ENCODE peak calls at places on chromosome 9, in eight cellular contexts. S, G, C, O, M, Z, W and Y are unnamed samples.
A peak's percentile ranks its signal among the peaks of the same experiment; 100 is the strongest.

GRCh38 chr9:85536076-85536475 is 205.7 kb downstream of the AGTPBP1 start:
- DNase-seq in G (no peak), O (no peak), S (no peak), C (peak; percentile 13), W (peak; percentile 87), M (no peak), Z (no peak), Y (peak; percentile 85)

GRCh38 chr9:128355451-128355850 is 15.1 kb downstream of the SLC27A4 start:
- DNase-seq in M (no peak), Z (no peak), W (no peak), C (no peak), G (no peak), O (no peak), S (no peak), Y (no peak)

GRCh38 chr9:92669527-92669889 is 423 bp downstream of the IPPK start:
- DNase-seq in G (peak; percentile 50), M (peak; percentile 88), S (no peak), O (no peak), W (no peak), Z (no peak), C (no peak), Y (peak; percentile 5)

GRCh38 chr9:136173648-136174290 is 31.2 kb downstream of the LHX3 start:
- DNase-seq in M (no peak), C (no peak), Z (no peak), O (no peak), G (no peak), W (no peak), S (no peak), Y (no peak)

GRCh38 chr9:22240619-22241018 is 206.0 kb upstream of the DMRTA1 start:
- DNase-seq in C (peak; percentile 11), S (no peak), Z (no peak), O (no peak), W (peak; percentile 80), G (no peak), M (no peak), Y (peak; percentile 78)

GRCh38 chr9:2260401-2261306 is 245.5 kb downstream of the SMARCA2 start:
- DNase-seq in O (no peak), Z (no peak), M (no peak), S (no peak), C (peak; percentile 15), G (no peak), W (peak; percentile 67), Y (peak; percentile 57)

GRCh38 chr9:385818-386398 is 171.2 kb downstream of the DOCK8 start:
- DNase-seq in O (peak; percentile 12), C (peak; percentile 39), M (no peak), S (no peak), G (peak; percentile 64), Z (peak; percentile 14), W (peak; percentile 63), Y (peak; percentile 58)

GRCh38 chr9:26856413-26857032 is 36.1 kb downstream of the CAAP1 start:
- DNase-seq in O (no peak), M (no peak), S (peak; percentile 20), G (peak; percentile 50), W (peak; percentile 84), C (peak; percentile 43), Z (no peak), Y (peak; percentile 65)

GRCh38 chr9:137030528-137030927 is 1.4 kb downstream of the FUT7 start:
- DNase-seq in O (no peak), G (no peak), C (no peak), S (no peak), Z (peak; percentile 58), M (no peak), W (no peak), Y (no peak)

GRCh38 chr9:34553511-34554021 is 30.8 kb upstream of the ENHO start:
- DNase-seq in M (no peak), S (no peak), O (no peak), C (no peak), Z (no peak), G (no peak), W (no peak), Y (no peak)

GRCh38 chr9:129852575-129852974 is 17.3 kb downstream of the USP20 start:
- DNase-seq in S (no peak), O (no peak), Z (no peak), W (no peak), G (no peak), C (no peak), M (no peak), Y (no peak)

GRCh38 chr9:21549251-21549765 is 67.2 kb upstream of the IFNE start:
- DNase-seq in Z (no peak), G (no peak), W (peak; percentile 99), C (peak; percentile 90), O (no peak), S (no peak), M (no peak), Y (peak; percentile 89)

GRCh38 chr9:21770877-21771560 is 31.4 kb upstream of the MTAP start:
- DNase-seq in M (no peak), S (no peak), W (peak; percentile 90), C (peak; percentile 81), Z (no peak), G (no peak), O (no peak), Y (peak; percentile 76)

GRCh38 chr9:130642926-130643325 is 21.5 kb upstream of the PRDM12 start:
- DNase-seq in O (no peak), W (no peak), S (no peak), G (no peak), M (no peak), C (no peak), Z (no peak), Y (no peak)

GRCh38 chr9:13942695-13943094 is 371.2 kb downstream of the NFIB start:
- DNase-seq in M (no peak), O (no peak), G (no peak), W (peak; percentile 98), Z (no peak), S (peak; percentile 35), C (peak; percentile 94), Y (peak; percentile 99)

GRCh38 chr9:127589955-127590370 is 22.1 kb upstream of the STXBP1 start:
- DNase-seq in M (peak; percentile 92), S (peak; percentile 78), O (peak; percentile 53), Z (peak; percentile 34), G (peak; percentile 66), W (peak; percentile 79), C (peak; percentile 66), Y (peak; percentile 73)

GRCh38 chr9:77712533-77713130 is 64.5 kb upstream of the GNA14 start:
- DNase-seq in W (peak; percentile 77), C (peak; percentile 85), Z (no peak), S (peak; percentile 89), G (no peak), O (no peak), M (no peak), Y (peak; percentile 75)

GRCh38 chr9:91334053-91334452 is 27.7 kb downstream of the AUH start:
- DNase-seq in W (peak; percentile 32), G (no peak), M (no peak), S (no peak), O (no peak), Z (no peak), C (peak; percentile 55), Y (peak; percentile 4)

GRCh38 chr9:13278368-13279246 is 885 bp downstream of the MPDZ start:
- DNase-seq in W (peak; percentile 72), Z (no peak), O (peak; percentile 62), S (peak; percentile 4), C (peak; percentile 57), G (peak; percentile 61), M (peak; percentile 89), Y (peak; percentile 55)

GRCh38 chr9:136560586-136560985 is 14.7 kb upstream of the NOTCH1 start:
- DNase-seq in S (no peak), O (no peak), W (no peak), G (no peak), C (no peak), Z (no peak), M (no peak), Y (no peak)

GRCh38 chr9:126287467-126287866 is 39.2 kb upstream of the MVB12B start:
- DNase-seq in M (peak; percentile 54), O (no peak), Z (no peak), C (no peak), S (no peak), G (no peak), W (no peak), Y (no peak)

GRCh38 chr9:125989090-125989501 is 241.9 kb downstream of the PBX3 start:
- DNase-seq in M (peak; percentile 79), Z (no peak), O (no peak), G (no peak), C (no peak), S (no peak), W (no peak), Y (no peak)

GRCh38 chr9:135908334-135909204 is 1.2 kb upstream of the CAMSAP1 start:
- DNase-seq in S (no peak), W (peak; percentile 28), G (no peak), M (peak; percentile 79), Z (no peak), O (no peak), C (no peak), Y (no peak)

GRCh38 chr9:110340306-110340705 is 2.6 kb upstream of the TXNDC8 start:
- DNase-seq in S (no peak), W (peak; percentile 39), G (peak; percentile 4), Z (no peak), O (no peak), M (no peak), C (peak; percentile 9), Y (peak; percentile 29)

GRCh38 chr9:126301985-126302603 is 24.5 kb upstream of the MVB12B start:
- DNase-seq in O (peak; percentile 45), M (peak; percentile 91), W (peak; percentile 58), S (peak; percentile 67), Z (peak; percentile 36), G (peak; percentile 75), C (peak; percentile 55), Y (peak; percentile 52)

GRCh38 chr9:75599249-75599648 is 291.2 kb upstream of the PCSK5 start:
- DNase-seq in M (no peak), Z (no peak), G (no peak), C (no peak), S (no peak), W (no peak), O (no peak), Y (no peak)

GRCh38 chr9:83066771-83067170 is 3.8 kb upstream of the RASEF start:
- DNase-seq in S (no peak), M (no peak), C (peak; percentile 82), Z (no peak), G (no peak), O (no peak), W (peak; percentile 95), Y (peak; percentile 49)

GRCh38 chr9:124268248-124268647 is 10.5 kb downstream of the NEK6 start:
- DNase-seq in Z (no peak), S (no peak), G (no peak), W (no peak), C (no peak), O (no peak), M (no peak), Y (no peak)

GRCh38 chr9:81680506-81680905 is 8.8 kb downstream of the TLE1 start:
- DNase-seq in S (no peak), C (no peak), Z (no peak), G (no peak), O (no peak), M (no peak), W (no peak), Y (no peak)

GRCh38 chr9:84277646-84278045 is 62.9 kb downstream of the SLC28A3 start:
- DNase-seq in Z (no peak), W (peak; percentile 28), C (no peak), S (no peak), G (no peak), M (no peak), O (no peak), Y (no peak)

GRCh38 chr9:119905706-119906105 is 536.5 kb upstream of the BRINP1 start:
- DNase-seq in C (no peak), S (no peak), G (no peak), W (no peak), M (no peak), Z (no peak), O (no peak), Y (no peak)

GRCh38 chr9:26658476-26658875 is 234.1 kb downstream of the CAAP1 start:
- DNase-seq in G (no peak), W (no peak), S (no peak), C (no peak), Z (no peak), M (no peak), O (no peak), Y (no peak)

GRCh38 chr9:137646341-137646740 is 27.5 kb downstream of the EHMT1 start:
- DNase-seq in M (no peak), O (no peak), G (no peak), C (no peak), S (no peak), W (no peak), Z (no peak), Y (no peak)

GRCh38 chr9:42852133-42852532 is 668.7 kb downstream of the SPATA31A6 start:
- DNase-seq in O (peak; percentile 18), S (peak; percentile 62), Z (peak; percentile 4), W (peak; percentile 31), M (no peak), C (no peak), G (peak; percentile 49), Y (no peak)